ENCODE peak calls at places on chromosomes 4 and X, in six cellular contexts. Q is sigmoid colon, E is H1, G is GM23338, C is prostate gland, P is suprapubic skin. T is an unnamed sample. For H3K4me1, the result is how much of the 10 kb centered on the place peaks cover.

GRCh38 chrX:123504047-123504446 is 228.8 kb downstream of the THOC2 start:
- DNase-seq in Q (no peak), E (no peak), G (no peak), C (no peak), P (no peak), T (no peak)

GRCh38 chr4:62093735-62094134 is 893.6 kb downstream of the ADGRL3 start:
- DNase-seq in Q (no peak), E (no peak), G (no peak), C (no peak), P (no peak), T (no peak)

GRCh38 chrX:72107320-72107719 is 24.4 kb downstream of the RTL5 start:
- DNase-seq in Q (no peak), E (no peak), G (peak), C (no peak), P (no peak), T (no peak)

GRCh38 chr4:79015406-79015805 is 76.2 kb upstream of the PAQR3 start:
- DNase-seq in Q (no peak), E (no peak), G (no peak), C (no peak), P (no peak), T (no peak)

GRCh38 chr4:30718021-30718888 is 1.9 kb upstream of the PCDH7 start:
- DNase-seq in Q (peak), E (no peak), G (peak), C (peak), P (no peak), T (no peak)

GRCh38 chrX:38273453-38273852 is 52.8 kb upstream of the SRPX start:
- DNase-seq in Q (no peak), E (no peak), G (no peak), C (no peak), P (no peak), T (no peak)

GRCh38 chr4:14644568-14645282 is 357.6 kb upstream of the CPEB2 start:
- DNase-seq in Q (no peak), E (no peak), G (no peak), C (no peak), P (no peak), T (no peak)

GRCh38 chrX:134659761-134660160 is 1.5 kb upstream of the PLAC1 start:
- DNase-seq in Q (no peak), E (no peak), G (no peak), C (no peak), P (no peak), T (no peak)

GRCh38 chr4:113537183-113537977 is 224.2 kb downstream of the CAMK2D start:
- DNase-seq in Q (no peak), E (no peak), G (no peak), C (no peak), P (no peak), T (no peak)

GRCh38 chr4:165548702-165549101 is 169.9 kb downstream of the CPE start:
- DNase-seq in Q (no peak), E (no peak), G (no peak), C (no peak), P (no peak), T (no peak)

GRCh38 chr4:181301735-181302380 is 941.3 kb upstream of the TENM3 start:
- DNase-seq in Q (no peak), E (no peak), G (peak), C (peak), P (no peak), T (no peak)

GRCh38 chrX:40272786-40273185 is 175.0 kb upstream of the BCOR start:
- DNase-seq in Q (no peak), E (no peak), G (no peak), C (no peak), P (no peak), T (no peak)
- H3K4me1 ChIP-seq in Q (under half), E (under half), G (under half), C (under half), P (under half), T (under half)

GRCh38 chr4:26857278-26858034 is 3.2 kb upstream of the STIM2 start:
- DNase-seq in Q (peak), E (peak), G (peak), C (peak), P (peak), T (peak)
- TF ChIP-seq POLR2AphosphoS5 in Q (peak), E (no peak), G (peak), C (peak), P (peak), T (peak)

GRCh38 chr4:38058186-38058585 is 98.0 kb downstream of the PTTG2 start:
- DNase-seq in Q (no peak), E (no peak), G (no peak), C (no peak), P (no peak), T (no peak)
- H3K27ac ChIP-seq in Q (no peak), E (no peak), G (peak), C (no peak), P (no peak), T (no peak)

GRCh38 chrX:120746153-120746552 is 116.3 kb upstream of the C1GALT1C1 start:
- DNase-seq in Q (no peak), E (no peak), G (no peak), C (no peak), P (no peak), T (no peak)

GRCh38 chrX:120752431-120753128 is 122.7 kb upstream of the C1GALT1C1 start:
- DNase-seq in Q (no peak), E (no peak), G (no peak), C (no peak), P (no peak), T (no peak)

GRCh38 chrX:120750381-120750780 is 120.5 kb upstream of the C1GALT1C1 start:
- DNase-seq in Q (no peak), E (no peak), G (no peak), C (no peak), P (no peak), T (no peak)

GRCh38 chrX:120751683-120752082 is 121.8 kb upstream of the C1GALT1C1 start:
- DNase-seq in Q (no peak), E (no peak), G (no peak), C (no peak), P (no peak), T (no peak)

DNA sequence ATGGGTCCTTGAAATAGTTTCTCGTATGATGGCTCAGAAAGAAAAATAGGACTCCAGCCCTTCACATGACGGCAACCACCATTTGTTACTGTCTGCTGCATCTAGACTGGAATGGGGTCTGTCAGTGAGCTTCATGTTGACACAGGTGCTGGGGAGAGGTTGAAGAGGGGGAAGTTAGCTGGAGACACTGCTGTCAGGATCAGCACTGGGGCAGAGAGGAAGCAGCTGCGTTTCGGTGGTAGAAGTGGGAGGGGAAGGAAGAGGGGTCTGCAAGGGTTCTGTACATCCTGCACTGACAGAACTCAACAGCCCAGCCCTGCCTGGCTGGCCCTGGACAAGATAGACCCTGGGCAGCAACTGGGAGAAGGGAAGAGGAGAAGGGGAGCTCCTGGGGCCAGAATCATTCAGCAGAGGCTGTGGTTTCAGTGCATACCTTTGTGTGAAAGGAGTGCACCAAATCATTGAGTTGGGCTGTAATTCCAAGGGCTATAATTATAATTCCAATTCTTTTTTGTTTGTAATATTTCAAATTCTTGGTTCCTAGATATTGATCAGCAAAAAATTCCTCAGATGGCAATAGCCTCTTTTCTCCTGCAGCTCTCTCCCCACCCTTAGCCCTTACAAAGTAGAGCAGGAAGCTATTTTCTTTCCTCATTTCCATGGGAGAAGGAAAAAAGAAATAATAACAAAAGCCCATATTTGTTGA is 119.4 kb upstream of the C1GALT1C1 start:
- DNase-seq in Q (no peak), E (no peak), G (no peak), C (no peak), P (no peak), T (no peak)
- H3K4me1 ChIP-seq in Q (under half), E (under half), G (under half), C (under half), P (under half), T (under half)

GRCh38 chrX:10429908-10430307 is 190.5 kb downstream of the MID1 start:
- DNase-seq in Q (no peak), E (no peak), G (no peak), C (no peak), P (no peak), T (no peak)

GRCh38 chrX:10433296-10433965 is 187.0 kb downstream of the MID1 start:
- DNase-seq in Q (no peak), E (no peak), G (no peak), C (no peak), P (no peak), T (no peak)
- TF ChIP-seq POLR2AphosphoS5 in Q (no peak), E (no peak), G (no peak), C (no peak), P (no peak), T (no peak)